ENCODE peak calls at places on chromosomes 1 and 21, in five cellular contexts. V is K562, R is HCT116, S is GM12878, N is SK-N-SH. L is an unnamed sample.

GRCh38 chr1:111813440-111814304 is 58.0 kb downstream of the DDX20 start:
- DNase-seq in V (peak; percentile 36), R (no peak), S (no peak), N (no peak), L (peak; percentile 19)

GRCh38 chr1:233621923-233622322 is 8.0 kb downstream of the KCNK1 start:
- DNase-seq in V (no peak), R (no peak), S (no peak), N (no peak), L (no peak)

GRCh38 chr1:61182049-61182448 is 99.7 kb downstream of the NFIA start:
- DNase-seq in V (no peak), R (no peak), S (no peak), N (no peak), L (no peak)

GRCh38 chr1:178382372-178382771 is 114.4 kb downstream of the CLEC20A start:
- DNase-seq in V (no peak), R (no peak), S (no peak), N (no peak), L (no peak)

GRCh38 chr1:202243006-202243405 is 49.4 kb downstream of the LGR6 start:
- DNase-seq in V (no peak), R (no peak), S (no peak), N (no peak), L (no peak)

GRCh38 chr1:184705271-184705670 is 49.4 kb downstream of the EDEM3 start:
- DNase-seq in V (no peak), R (no peak), S (no peak), N (no peak), L (no peak)

GRCh38 chr1:3121401-3122215 is 52.6 kb downstream of the PRDM16 start:
- DNase-seq in V (no peak), R (no peak), S (no peak), N (no peak), L (no peak)

GRCh38 chr1:235902638-235903542 is 36.2 kb upstream of the LYST start:
- DNase-seq in V (no peak), R (peak; percentile 79), S (no peak), N (no peak), L (no peak)

GRCh38 chr1:3558036-3558726 is 53.1 kb downstream of the MEGF6 start:
- DNase-seq in V (no peak), R (no peak), S (no peak), N (no peak), L (no peak)

GRCh38 chr1:33319949-33320618 is 814 bp downstream of the A3GALT2 start:
- DNase-seq in V (no peak), R (no peak), S (no peak), N (no peak), L (no peak)

GRCh38 chr1:67713071-67713806 is 28.2 kb downstream of the GADD45A start:
- DNase-seq in V (peak; percentile 61), R (peak; percentile 86), S (no peak), N (peak; percentile 85), L (peak; percentile 45)

GRCh38 chr1:100959502-100960060 is 63.7 kb downstream of the SLC30A7 start:
- DNase-seq in V (no peak), R (no peak), S (no peak), N (no peak), L (no peak)

GRCh38 chr1:55179177-55179835 is 35.9 kb downstream of the USP24 start:
- DNase-seq in V (peak; percentile 70), R (no peak), S (no peak), N (no peak), L (no peak)

GRCh38 chr1:172917972-172918371 is 132.8 kb downstream of the TNFSF18 start:
- DNase-seq in V (no peak), R (peak; percentile 93), S (no peak), N (no peak), L (peak; percentile 27)

GRCh38 chr1:38026592-38027200 is 14.2 kb downstream of the UTP11 start:
- DNase-seq in V (peak; percentile 58), R (no peak), S (no peak), N (no peak), L (no peak)

GRCh38 chr1:10860682-10861081 is 64.2 kb upstream of the CASZ1 start:
- DNase-seq in V (no peak), R (no peak), S (no peak), N (no peak), L (no peak)

GRCh38 chr1:28927442-28928305 is 13.3 kb downstream of the EPB41 start:
- DNase-seq in V (no peak), R (no peak), S (peak; percentile 21), N (peak; percentile 38), L (no peak)

GRCh38 chr1:230426246-230427101 is at the start of gene PGBD5:
- DNase-seq in V (peak; percentile 96), R (no peak), S (no peak), N (peak; percentile 99), L (peak; percentile 41)

GRCh38 chr1:155051777-155052398 is 772 bp downstream of the ADAM15 start:
- DNase-seq in V (no peak), R (no peak), S (no peak), N (peak; percentile 70), L (no peak)

GRCh38 chr1:177340601-177341067 is 169.9 kb downstream of the BRINP2 start:
- DNase-seq in V (no peak), R (no peak), S (no peak), N (no peak), L (no peak)

GRCh38 chr1:230400007-230400344 is 26.2 kb downstream of the PGBD5 start:
- DNase-seq in V (no peak), R (no peak), S (no peak), N (no peak), L (no peak)

GRCh38 chr1:238061967-238062613 is 171.4 kb upstream of the ZP4 start:
- DNase-seq in V (no peak), R (no peak), S (no peak), N (no peak), L (no peak)

GRCh38 chr1:9211291-9211811 is 23.2 kb upstream of the H6PD start:
- DNase-seq in V (peak; percentile 26), R (no peak), S (no peak), N (no peak), L (peak; percentile 52)

DNA sequence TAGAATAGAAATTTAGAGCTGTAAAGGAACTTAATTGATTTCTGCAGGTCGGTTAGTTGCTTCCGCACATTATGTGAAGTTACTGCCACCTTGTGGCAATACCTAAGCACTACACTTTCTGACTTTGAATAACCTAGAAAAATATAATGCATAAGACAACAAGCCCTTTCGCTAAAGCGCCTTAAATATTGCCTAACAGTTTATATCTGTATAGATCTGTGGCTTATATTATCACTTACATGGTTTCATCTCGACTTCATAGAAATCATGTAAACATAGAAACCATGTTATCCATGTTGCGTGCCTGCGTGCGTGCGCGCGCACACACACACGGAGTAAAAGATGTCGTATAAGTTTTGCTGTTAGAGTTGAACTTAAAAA is 10.9 kb upstream of the IFI16 start:
- DNase-seq in V (peak; percentile 47), R (peak; percentile 32), S (peak; percentile 50), N (peak; percentile 33), L (peak; percentile 40)
- TF ChIP-seq ZBTB33 in V (no peak), R (no peak), S (no peak), N (no peak), L (no peak)

GRCh38 chr21:44820851-44821250 is 3.0 kb upstream of the SUMO3 start:
- DNase-seq in V (no peak), R (no peak), S (no peak), N (no peak), L (no peak)
- TF ChIP-seq ZBTB33 in V (no peak), R (no peak), S (no peak), N (no peak), L (no peak)

GRCh38 chr1:59333626-59334277 is 36.9 kb downstream of the FGGY start:
- DNase-seq in V (no peak), R (no peak), S (no peak), N (no peak), L (no peak)
- TF ChIP-seq ZBTB33 in V (no peak), R (no peak), S (no peak), N (no peak), L (no peak)

DNA sequence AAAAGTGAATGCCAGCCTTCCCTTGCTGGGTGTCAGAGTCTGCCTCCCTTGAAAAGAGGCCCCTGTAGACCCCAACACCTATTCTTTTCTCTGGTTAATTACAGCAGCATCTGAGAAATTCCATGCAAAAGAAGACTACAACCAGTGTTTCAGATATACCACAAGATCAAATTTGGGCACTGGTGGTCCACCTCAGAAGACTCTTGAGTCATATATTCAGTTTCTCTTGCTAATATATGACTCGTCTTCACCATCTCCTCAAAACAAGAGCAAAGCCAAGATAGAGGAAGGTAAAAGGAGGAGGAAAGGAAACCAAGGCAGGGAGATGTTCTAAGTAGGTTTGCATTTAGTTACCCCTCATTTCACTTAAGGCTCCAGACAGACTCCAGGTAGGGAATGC is 259.9 kb downstream of the ZNF648 start:
- DNase-seq in V (no peak), R (no peak), S (no peak), N (no peak), L (no peak)
- TF ChIP-seq ZBTB33 in V (no peak), R (no peak), S (no peak), N (no peak), L (no peak)

GRCh38 chr1:199724049-199724448 is 303.5 kb upstream of the NR5A2 start:
- DNase-seq in V (no peak), R (no peak), S (no peak), N (no peak), L (no peak)
- TF ChIP-seq ZBTB33 in V (no peak), R (no peak), S (no peak), N (no peak), L (no peak)

GRCh38 chr1:159944623-159945455 is 574 bp downstream of the IGSF9 start:
- DNase-seq in V (no peak), R (no peak), S (no peak), N (peak; percentile 57), L (no peak)

GRCh38 chr1:159941867-159942560 is 3.4 kb downstream of the IGSF9 start:
- DNase-seq in V (no peak), R (no peak), S (no peak), N (no peak), L (no peak)

GRCh38 chr1:159942700-159943640 is 2.4 kb downstream of the IGSF9 start:
- DNase-seq in V (no peak), R (no peak), S (no peak), N (no peak), L (no peak)

GRCh38 chr1:159945483-159946241 is at the start of gene IGSF9:
- DNase-seq in V (peak; percentile 89), R (peak; percentile 78), S (no peak), N (peak; percentile 95), L (peak; percentile 59)

DNA sequence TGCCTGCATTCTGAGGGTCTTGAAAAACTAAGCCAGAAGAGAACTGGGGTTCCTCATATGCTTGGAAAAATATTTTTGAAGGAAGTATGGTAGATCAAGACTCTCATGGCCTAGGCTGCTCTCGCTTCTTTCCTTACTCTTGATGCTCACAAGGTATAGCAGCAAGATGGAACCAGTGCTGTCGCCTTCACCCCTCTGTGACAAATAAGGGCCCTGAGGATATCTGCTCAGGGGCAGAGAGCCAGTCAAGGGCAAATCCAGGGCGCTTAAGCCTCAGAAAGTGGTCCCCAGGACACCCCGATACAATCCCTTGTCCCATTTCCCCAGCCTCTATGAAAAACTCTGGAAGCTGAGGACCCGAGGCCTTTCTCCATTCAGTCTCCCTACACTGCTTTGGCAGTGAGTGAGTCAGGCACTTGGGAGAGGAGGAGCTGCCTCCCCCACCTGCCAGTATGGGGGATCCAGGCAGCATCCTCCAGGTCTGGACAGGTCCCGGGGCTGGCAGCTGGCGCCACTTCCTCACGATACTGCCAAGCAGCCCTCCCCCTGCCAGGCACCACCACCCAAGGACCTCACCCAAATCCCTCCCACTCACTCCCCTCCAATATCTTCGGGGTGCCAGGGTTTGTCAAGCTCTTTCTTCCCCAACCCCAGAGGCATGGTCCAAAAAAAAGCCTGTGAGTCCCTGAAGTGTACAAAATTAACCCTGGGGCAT is 1.3 kb downstream of the IGSF9 start:
- DNase-seq in V (no peak), R (no peak), S (no peak), N (no peak), L (no peak)
- TF ChIP-seq ZBTB33 in V (no peak), R (no peak), S (no peak), N (no peak), L (no peak)

GRCh38 chr1:210464519-210465039 is 135.9 kb downstream of the HHAT start:
- DNase-seq in V (no peak), R (no peak), S (no peak), N (peak; percentile 8), L (no peak)
- TF ChIP-seq ZBTB33 in V (no peak), R (no peak), S (no peak), N (no peak), L (no peak)